ENCODE peak calls at places on chromosomes 5 and 9, in five cellular contexts. M is AG04450, S is astrocyte of the spinal cord, F is Peyer's patch, E is heart right ventricle. X is an unnamed sample.
A peak's percentile ranks its signal among the peaks of the same experiment; 100 is the strongest.

GRCh38 chr5:8538813-8539212 is 669.9 kb downstream of the MTRR start:
- DNase-seq in M (no peak), S (no peak), E (no peak), F (no peak), X (no peak)

GRCh38 chr5:28809811-28810750 is 1771.7 kb upstream of the CDH9 start:
- DNase-seq in F (no peak), S (no peak), M (no peak), E (no peak), X (no peak)

GRCh38 chr9:129333961-129334743 is 156.1 kb upstream of the IER5L start:
- DNase-seq in S (peak; percentile 98), F (peak; percentile 86), E (peak; percentile 89), M (peak; percentile 87), X (no peak)

GRCh38 chr5:123207321-123207645 is 118.2 kb downstream of the PRDM6 start:
- DNase-seq in E (no peak), M (no peak), F (no peak), S (no peak), X (no peak)

GRCh38 chr5:180154821-180155220 is 54.2 kb downstream of the RASGEF1C start:
- DNase-seq in M (no peak), E (no peak), S (no peak), F (peak; percentile 18), X (peak; percentile 11)

GRCh38 chr9:98457696-98458370 is 202.4 kb upstream of the TBC1D2 start:
- DNase-seq in F (no peak), M (no peak), S (no peak), E (no peak), X (no peak)

GRCh38 chr5:120152472-120152871 is 311.6 kb upstream of the PRR16 start:
- DNase-seq in M (peak; percentile 55), E (no peak), S (peak; percentile 86), F (no peak), X (no peak)

GRCh38 chr9:82202808-82203207 is 214.2 kb downstream of the SPATA31D1 start:
- DNase-seq in F (no peak), E (no peak), M (peak; percentile 29), S (peak; percentile 28), X (no peak)

GRCh38 chr9:130854086-130854485 is 19.0 kb downstream of the ABL1 start:
- DNase-seq in S (no peak), F (no peak), E (no peak), M (no peak), X (no peak)

GRCh38 chr5:159497221-159497620 is 166.9 kb upstream of the IL12B start:
- DNase-seq in F (no peak), E (no peak), M (no peak), S (no peak), X (no peak)

GRCh38 chr5:180170111-180170809 is 38.8 kb downstream of the RASGEF1C start:
- DNase-seq in M (no peak), S (no peak), E (no peak), F (no peak), X (no peak)

GRCh38 chr9:72589684-72590555 is 68.5 kb downstream of the TMC1 start:
- DNase-seq in M (no peak), F (no peak), E (no peak), S (no peak), X (no peak)

GRCh38 chr9:96241391-96241809 is 60.6 kb downstream of the HSD17B3 start:
- DNase-seq in F (no peak), M (no peak), E (no peak), S (peak; percentile 44), X (no peak)

GRCh38 chr9:128902351-128903078 is 18.3 kb upstream of the PHYHD1 start:
- DNase-seq in M (no peak), E (peak; percentile 64), F (peak; percentile 96), S (no peak), X (peak; percentile 56)

GRCh38 chr5:155908543-155908942 is 418.4 kb upstream of the SGCD start:
- DNase-seq in S (no peak), F (no peak), M (no peak), E (no peak), X (no peak)

GRCh38 chr5:83924171-83924570 is 203.5 kb upstream of the HAPLN1 start:
- DNase-seq in E (no peak), S (peak; percentile 92), F (no peak), M (no peak), X (no peak)

GRCh38 chr5:151810907-151811306 is 39.2 kb downstream of the G3BP1 start:
- DNase-seq in E (no peak), F (no peak), M (no peak), S (no peak), X (no peak)

GRCh38 chr9:99085949-99086948 is 18.7 kb upstream of the TGFBR1 start:
- DNase-seq in F (no peak), S (peak; percentile 88), M (no peak), E (no peak), X (no peak)

GRCh38 chr9:84781431-84781830 is 111.9 kb downstream of the NTRK2 start:
- DNase-seq in M (no peak), F (no peak), S (peak; percentile 42), E (no peak), X (no peak)

GRCh38 chr5:65391591-65391990 is 90.1 kb downstream of the ADAMTS6 start:
- DNase-seq in M (no peak), S (no peak), F (no peak), E (no peak), X (no peak)

GRCh38 chr5:81525690-81526089 is 131.8 kb upstream of the ACOT12 start:
- DNase-seq in E (no peak), S (peak; percentile 53), M (peak; percentile 30), F (no peak), X (no peak)

GRCh38 chr5:146753618-146754123 is 124.9 kb downstream of the PPP2R2B start:
- DNase-seq in M (no peak), S (no peak), F (no peak), E (no peak), X (no peak)

GRCh38 chr9:132035679-132036078 is 44.0 kb downstream of the MED27 start:
- DNase-seq in F (no peak), E (no peak), S (no peak), M (no peak), X (no peak)

GRCh38 chr9:124810513-124811355 is 33.8 kb downstream of the OLFML2A start:
- DNase-seq in M (peak; percentile 69), S (peak; percentile 97), E (no peak), F (no peak), X (no peak)

GRCh38 chr5:6743161-6743560 is 29.9 kb downstream of the TENT4A start:
- DNase-seq in S (no peak), F (no peak), E (no peak), M (no peak), X (no peak)

GRCh38 chr5:6739603-6740002 is 26.4 kb downstream of the TENT4A start:
- DNase-seq in M (no peak), F (peak; percentile 37), S (no peak), E (no peak), X (no peak)

GRCh38 chr5:6737043-6737941 is 24.1 kb downstream of the TENT4A start:
- DNase-seq in S (no peak), F (no peak), M (no peak), E (no peak), X (no peak)

GRCh38 chr5:6742081-6742758 is 29.0 kb downstream of the TENT4A start:
- DNase-seq in E (no peak), F (no peak), S (no peak), M (no peak), X (no peak)

DNA sequence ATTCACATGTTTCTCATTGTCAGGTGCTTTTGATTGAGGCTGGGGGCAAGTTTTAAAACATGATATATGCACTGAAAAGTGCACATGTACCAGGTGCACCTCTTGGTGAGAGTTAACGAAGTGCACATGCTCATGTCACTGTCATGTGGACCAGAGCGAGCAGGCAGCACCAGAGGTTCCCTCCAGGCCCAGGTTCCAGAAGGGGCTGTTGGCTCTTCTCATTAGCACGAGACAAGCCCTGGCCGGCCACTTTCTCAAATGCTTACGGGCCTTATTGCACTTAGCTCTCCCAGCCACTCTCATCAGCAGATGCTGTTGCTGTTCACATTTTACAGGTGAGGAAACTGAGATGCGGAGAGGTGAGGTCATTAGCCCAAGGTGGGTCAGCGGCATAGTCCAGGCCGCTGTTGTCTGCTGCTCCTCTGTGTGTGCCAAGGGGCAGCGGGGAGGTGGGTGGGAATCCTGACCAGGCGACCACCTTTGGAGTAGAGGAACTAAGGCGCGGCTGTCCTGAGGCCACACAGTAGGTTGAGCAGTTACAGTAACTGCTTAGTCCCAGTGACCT is 27.4 kb downstream of the TENT4A start:
- DNase-seq in F (no peak), S (no peak), E (no peak), M (no peak), X (no peak)
- TF ChIP-seq CTCF in F (no peak), S (no peak), E (no peak), M (no peak), X (no peak)

GRCh38 chr9:105193560-105193959 is 50.9 kb upstream of the SLC44A1 start:
- DNase-seq in E (no peak), S (no peak), F (no peak), M (no peak), X (no peak)

GRCh38 chr9:105191508-105192118 is 52.8 kb upstream of the SLC44A1 start:
- DNase-seq in F (no peak), M (no peak), E (no peak), S (peak; percentile 32), X (no peak)

GRCh38 chr9:105194234-105194633 is 50.2 kb upstream of the SLC44A1 start:
- DNase-seq in E (no peak), M (no peak), S (no peak), F (no peak), X (no peak)

GRCh38 chr9:105187781-105188180 is 56.7 kb upstream of the SLC44A1 start:
- DNase-seq in F (no peak), S (peak; percentile 83), M (peak; percentile 38), E (no peak), X (no peak)

GRCh38 chr9:105188746-105189145 is 55.7 kb upstream of the SLC44A1 start:
- DNase-seq in F (no peak), S (no peak), M (no peak), E (no peak), X (no peak)
- TF ChIP-seq CTCF in F (no peak), S (no peak), M (no peak), E (no peak), X (no peak)

DNA sequence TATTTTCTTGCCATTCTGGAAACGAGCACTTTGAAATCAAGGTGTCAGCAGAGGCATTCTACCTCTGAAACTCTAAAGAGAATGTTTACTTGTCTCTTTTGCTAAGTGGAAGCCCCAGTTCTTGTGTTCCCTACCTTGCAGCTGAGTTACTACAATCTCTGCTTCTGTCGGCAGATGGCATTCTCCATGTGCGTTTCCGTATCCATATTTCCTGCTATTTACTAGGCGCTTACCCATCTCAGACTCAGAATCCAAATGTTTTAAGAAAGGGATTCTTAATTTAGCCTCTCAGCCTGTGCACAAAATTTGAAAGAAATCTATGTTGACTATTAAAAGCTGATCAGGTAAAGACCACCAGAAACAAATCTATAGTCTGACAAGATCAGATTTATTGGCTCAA is 221.3 kb upstream of the FTMT start:
- DNase-seq in M (no peak), E (no peak), F (no peak), S (peak; percentile 1), X (no peak)
- TF ChIP-seq CTCF in M (no peak), E (peak; percentile 14), F (no peak), S (peak; percentile 26), X (no peak)

GRCh38 chr9:137919095-137919465 is 41.5 kb downstream of the CACNA1B start:
- DNase-seq in M (no peak), E (no peak), F (no peak), S (no peak), X (no peak)

GRCh38 chr9:137920753-137921152 is 43.2 kb downstream of the CACNA1B start:
- DNase-seq in E (no peak), F (no peak), M (no peak), S (no peak), X (no peak)

GRCh38 chr9:137919649-137920101 is 42.1 kb downstream of the CACNA1B start:
- DNase-seq in M (no peak), F (no peak), E (no peak), S (no peak), X (no peak)

GRCh38 chr9:137924169-137924568 is 46.6 kb downstream of the CACNA1B start:
- DNase-seq in F (no peak), S (no peak), M (no peak), E (no peak), X (no peak)

GRCh38 chr9:137924761-137925369 is 47.3 kb downstream of the CACNA1B start:
- DNase-seq in S (no peak), E (no peak), M (no peak), F (no peak), X (no peak)
- TF ChIP-seq CTCF in S (no peak), E (no peak), M (no peak), F (no peak), X (no peak)